ENCODE peak calls at places on chromosomes 1 and 21, in nine cellular contexts. E, Y, X, H, V, W, L, K and G are unnamed samples.

GRCh38 chr1:244964112-244964971 is 100.0 kb upstream of the HNRNPU start:
- DNase-seq in E (peak), Y (peak), X (no peak), H (peak), V (no peak), W (peak), L (no peak), K (no peak), G (no peak)

GRCh38 chr21:29827236-29827635 is 112.6 kb downstream of the GRIK1 start:
- DNase-seq in E (no peak), Y (no peak), X (no peak), H (no peak), V (no peak), W (no peak), L (no peak), K (no peak), G (no peak)

GRCh38 chr1:182855886-182856285 is 16.7 kb downstream of the DHX9 start:
- DNase-seq in E (no peak), Y (no peak), X (no peak), H (no peak), V (no peak), W (no peak), L (no peak), K (no peak), G (no peak)

GRCh38 chr1:202952818-202953217 is 5.3 kb downstream of the ADIPOR1 start:
- DNase-seq in E (peak), Y (no peak), X (no peak), H (no peak), V (no peak), W (no peak), L (no peak), K (no peak), G (no peak)

GRCh38 chr1:23979387-23980005 is 631 bp downstream of the SRSF10 start:
- DNase-seq in E (no peak), Y (no peak), X (no peak), H (no peak), V (no peak), W (no peak), L (no peak), K (no peak), G (no peak)

GRCh38 chr1:116379674-116380498 is 6.8 kb downstream of the ATP1A1 start:
- DNase-seq in E (no peak), Y (no peak), X (no peak), H (no peak), V (no peak), W (peak), L (no peak), K (no peak), G (no peak)

GRCh38 chr1:63363014-63363413 is 4.4 kb upstream of the ALG6 start:
- DNase-seq in E (no peak), Y (no peak), X (no peak), H (no peak), V (no peak), W (no peak), L (no peak), K (no peak), G (no peak)

GRCh38 chr1:22143065-22143514 is at the start of gene WNT4:
- DNase-seq in E (peak), Y (no peak), X (peak), H (peak), V (no peak), W (peak), L (no peak), K (no peak), G (peak)

GRCh38 chr1:222385262-222385661 is 162.6 kb downstream of the HHIPL2 start:
- DNase-seq in E (no peak), Y (no peak), X (no peak), H (no peak), V (no peak), W (no peak), L (no peak), K (no peak), G (no peak)

GRCh38 chr21:15751561-15751960 is 21.8 kb downstream of the USP25 start:
- DNase-seq in E (no peak), Y (no peak), X (no peak), H (no peak), V (no peak), W (no peak), L (no peak), K (no peak), G (no peak)

GRCh38 chr1:19690342-19690741 is 25.7 kb downstream of the HTR6 start:
- DNase-seq in E (no peak), Y (no peak), X (no peak), H (no peak), V (no peak), W (no peak), L (no peak), K (no peak), G (no peak)

GRCh38 chr1:93811646-93812045 is 67.4 kb downstream of the DNTTIP2 start:
- DNase-seq in E (no peak), Y (no peak), X (no peak), H (no peak), V (no peak), W (no peak), L (no peak), K (no peak), G (no peak)

GRCh38 chr1:55280731-55281130 is 65.6 kb upstream of the USP24 start:
- DNase-seq in E (no peak), Y (no peak), X (no peak), H (no peak), V (no peak), W (no peak), L (no peak), K (no peak), G (no peak)

GRCh38 chr1:43525995-43526394 is 4.7 kb upstream of the PTPRF start:
- DNase-seq in E (no peak), Y (peak), X (no peak), H (peak), V (no peak), W (no peak), L (no peak), K (no peak), G (no peak)

GRCh38 chr1:173333581-173333980 is 126.5 kb upstream of the TNFSF4 start:
- DNase-seq in E (no peak), Y (no peak), X (no peak), H (no peak), V (no peak), W (no peak), L (no peak), K (no peak), G (no peak)

GRCh38 chr1:7610106-7610731 is 160.9 kb upstream of the VAMP3 start:
- DNase-seq in E (no peak), Y (no peak), X (no peak), H (no peak), V (no peak), W (no peak), L (no peak), K (no peak), G (no peak)

GRCh38 chr1:100130552-100131077 is 2.1 kb downstream of the SASS6 start:
- DNase-seq in E (no peak), Y (no peak), X (no peak), H (no peak), V (no peak), W (no peak), L (no peak), K (no peak), G (no peak)

GRCh38 chr1:52098139-52098871 is 42.2 kb downstream of the BTF3L4 start:
- DNase-seq in E (no peak), Y (no peak), X (no peak), H (no peak), V (peak), W (no peak), L (no peak), K (no peak), G (peak)

GRCh38 chr1:16048573-16049189 is 5.1 kb downstream of the CLCNKB start:
- DNase-seq in E (no peak), Y (no peak), X (peak), H (no peak), V (no peak), W (peak), L (no peak), K (peak), G (no peak)

GRCh38 chr1:222127526-222128152 is 385.8 kb upstream of the DUSP10 start:
- DNase-seq in E (no peak), Y (no peak), X (no peak), H (no peak), V (no peak), W (no peak), L (no peak), K (no peak), G (no peak)

GRCh38 chr1:248862695-248863010 is 3.8 kb upstream of the ZNF692 start:
- DNase-seq in E (no peak), Y (no peak), X (no peak), H (no peak), V (no peak), W (no peak), L (no peak), K (no peak), G (no peak)

GRCh38 chr1:160277330-160277729 is 7.6 kb downstream of the PEX19 start:
- DNase-seq in E (no peak), Y (no peak), X (no peak), H (no peak), V (no peak), W (no peak), L (no peak), K (no peak), G (no peak)

GRCh38 chr1:58979677-58980076 is 195.8 kb upstream of the JUN start:
- DNase-seq in E (no peak), Y (no peak), X (no peak), H (no peak), V (no peak), W (no peak), L (no peak), K (no peak), G (no peak)

GRCh38 chr1:10179751-10180150 is 30.6 kb upstream of the KIF1B start:
- DNase-seq in E (no peak), Y (no peak), X (no peak), H (no peak), V (no peak), W (no peak), L (no peak), K (no peak), G (no peak)

GRCh38 chr1:101200513-101200912 is 36.3 kb upstream of the S1PR1 start:
- DNase-seq in E (no peak), Y (peak), X (no peak), H (peak), V (no peak), W (no peak), L (no peak), K (no peak), G (no peak)

GRCh38 chr1:167715653-167716302 is 6.0 kb upstream of the MPZL1 start:
- DNase-seq in E (no peak), Y (no peak), X (no peak), H (no peak), V (no peak), W (peak), L (no peak), K (no peak), G (no peak)